ENCODE peak calls at places on chromosomes 12 and 14, in six cellular contexts. F, P, L, A, I and C are unnamed samples.

GRCh38 chr12:52350786-52351185 is 16.5 kb downstream of the KRT85 start:
- DNase-seq in F (no peak), P (no peak), L (no peak), A (no peak), I (no peak), C (no peak)

GRCh38 chr14:79578470-79578869 is 632.8 kb downstream of the DIO2 start:
- DNase-seq in F (no peak), P (no peak), L (no peak), A (no peak), I (no peak), C (no peak)

GRCh38 chr12:32390572-32391219 is 8.7 kb upstream of the FGD4 start:
- DNase-seq in F (no peak), P (peak; percentile 53), L (no peak), A (no peak), I (peak; percentile 37), C (no peak)

GRCh38 chr12:68225576-68226476 is at the start of gene IL26:
- DNase-seq in F (no peak), P (no peak), L (no peak), A (no peak), I (no peak), C (no peak)

GRCh38 chr12:108822458-108823205 is 34.8 kb downstream of the SSH1 start:
- DNase-seq in F (no peak), P (no peak), L (no peak), A (no peak), I (no peak), C (no peak)

GRCh38 chr12:90298289-90298948 is 589.8 kb upstream of the ATP2B1 start:
- DNase-seq in F (no peak), P (no peak), L (no peak), A (no peak), I (no peak), C (no peak)

GRCh38 chr14:102971314-102971713 is 48.9 kb downstream of the AMN start:
- DNase-seq in F (no peak), P (no peak), L (no peak), A (no peak), I (no peak), C (no peak)

GRCh38 chr12:57135487-57135886 is 7.2 kb downstream of the LRP1 start:
- DNase-seq in F (no peak), P (no peak), L (no peak), A (no peak), I (no peak), C (no peak)

GRCh38 chr14:67618617-67619063 is 1.1 kb upstream of the ARG2 start:
- DNase-seq in F (no peak), P (peak; percentile 75), L (peak; percentile 48), A (no peak), I (peak; percentile 34), C (no peak)

GRCh38 chr12:47868552-47869031 is 36.2 kb downstream of the VDR start:
- DNase-seq in F (no peak), P (no peak), L (no peak), A (peak; percentile 76), I (no peak), C (peak; percentile 41)

GRCh38 chr12:57604454-57605307 is at the start of gene DTX3:
- DNase-seq in F (no peak), P (no peak), L (no peak), A (no peak), I (peak; percentile 62), C (peak; percentile 60)

GRCh38 chr12:28893365-28893764 is 255.7 kb upstream of the FAR2 start:
- DNase-seq in F (no peak), P (no peak), L (no peak), A (no peak), I (no peak), C (no peak)

GRCh38 chr14:100810861-100811461 is 15.0 kb upstream of the MEG3 start:
- DNase-seq in F (no peak), P (no peak), L (no peak), A (no peak), I (no peak), C (no peak)

GRCh38 chr12:54601841-54602240 is 13.4 kb upstream of the PPP1R1A start:
- DNase-seq in F (no peak), P (no peak), L (no peak), A (no peak), I (no peak), C (no peak)

GRCh38 chr14:39090548-39091111 is 12.4 kb downstream of the SEC23A start:
- DNase-seq in F (no peak), P (no peak), L (no peak), A (no peak), I (no peak), C (no peak)

GRCh38 chr12:91877022-91877421 is 268.6 kb downstream of the BTG1 start:
- DNase-seq in F (no peak), P (no peak), L (no peak), A (peak; percentile 20), I (peak; percentile 1), C (no peak)

GRCh38 chr12:52805000-52805399 is 8.9 kb downstream of the KRT4 start:
- DNase-seq in F (no peak), P (no peak), L (no peak), A (no peak), I (no peak), C (no peak)

GRCh38 chr12:104219908-104220404 is 4.4 kb downstream of the TXNRD1 start:
- DNase-seq in F (no peak), P (peak; percentile 69), L (peak; percentile 25), A (no peak), I (no peak), C (no peak)

GRCh38 chr14:98136019-98136418 is 1136.0 kb downstream of the BCL11B start:
- DNase-seq in F (no peak), P (no peak), L (no peak), A (no peak), I (no peak), C (no peak)

GRCh38 chr12:129097451-129097850 is 244.2 kb downstream of the GLT1D1 start:
- DNase-seq in F (no peak), P (no peak), L (no peak), A (no peak), I (no peak), C (no peak)

GRCh38 chr14:106564058-106564643 is 1037.8 kb downstream of the TMEM121 start:
- DNase-seq in F (no peak), P (peak; percentile 43), L (peak; percentile 32), A (no peak), I (peak; percentile 43), C (peak; percentile 39)

GRCh38 chr14:24368562-24369252 is 723 bp downstream of the NFATC4 start:
- DNase-seq in F (no peak), P (no peak), L (peak; percentile 72), A (no peak), I (peak; percentile 72), C (peak; percentile 48)

GRCh38 chr14:37888234-37888633 is 292.8 kb downstream of the TTC6 start:
- DNase-seq in F (no peak), P (no peak), L (no peak), A (no peak), I (no peak), C (no peak)

GRCh38 chr14:95307402-95308041 is 12.2 kb downstream of the CLMN start:
- DNase-seq in F (no peak), P (no peak), L (no peak), A (no peak), I (no peak), C (no peak)

GRCh38 chr14:70814466-70814865 is 5.2 kb upstream of the MAP3K9 start:
- DNase-seq in F (no peak), P (no peak), L (no peak), A (no peak), I (no peak), C (no peak)

GRCh38 chr12:20370841-20371240 is 2.5 kb downstream of the PDE3A start:
- DNase-seq in F (no peak), P (no peak), L (no peak), A (no peak), I (no peak), C (no peak)

GRCh38 chr12:20368653-20369163 is 371 bp downstream of the PDE3A start:
- DNase-seq in F (no peak), P (no peak), L (no peak), A (no peak), I (no peak), C (no peak)

GRCh38 chr12:20367731-20368652 is at the start of gene PDE3A:
- DNase-seq in F (peak; percentile 44), P (no peak), L (no peak), A (no peak), I (no peak), C (no peak)

GRCh38 chr12:20372326-20373097 is 4.2 kb downstream of the PDE3A start:
- DNase-seq in F (no peak), P (no peak), L (no peak), A (no peak), I (no peak), C (no peak)

GRCh38 chr12:20370001-20370381 is 1.7 kb downstream of the PDE3A start:
- DNase-seq in F (peak; percentile 9), P (no peak), L (no peak), A (no peak), I (no peak), C (no peak)
- TF ChIP-seq TAF1 in F (no peak), P (no peak), L (no peak), A (no peak), I (no peak), C (no peak)

GRCh38 chr14:33460119-33460518 is 490.8 kb downstream of the EGLN3 start:
- DNase-seq in F (no peak), P (no peak), L (no peak), A (no peak), I (no peak), C (no peak)
- TF ChIP-seq POLR2A in F (no peak), P (no peak), L (no peak), A (no peak), I (no peak), C (no peak)

GRCh38 chr12:77249892-77250291 is 184.5 kb upstream of the E2F7 start:
- DNase-seq in F (no peak), P (no peak), L (no peak), A (no peak), I (no peak), C (no peak)
- TF ChIP-seq TAF1 in F (no peak), P (no peak), L (no peak), A (no peak), I (no peak), C (no peak)

GRCh38 chr12:3869448-3869847 is 3.8 kb downstream of the PARP11 start:
- DNase-seq in F (no peak), P (no peak), L (no peak), A (no peak), I (no peak), C (no peak)

GRCh38 chr12:3869860-3870259 is 3.3 kb downstream of the PARP11 start:
- DNase-seq in F (no peak), P (no peak), L (no peak), A (no peak), I (no peak), C (no peak)

DNA sequence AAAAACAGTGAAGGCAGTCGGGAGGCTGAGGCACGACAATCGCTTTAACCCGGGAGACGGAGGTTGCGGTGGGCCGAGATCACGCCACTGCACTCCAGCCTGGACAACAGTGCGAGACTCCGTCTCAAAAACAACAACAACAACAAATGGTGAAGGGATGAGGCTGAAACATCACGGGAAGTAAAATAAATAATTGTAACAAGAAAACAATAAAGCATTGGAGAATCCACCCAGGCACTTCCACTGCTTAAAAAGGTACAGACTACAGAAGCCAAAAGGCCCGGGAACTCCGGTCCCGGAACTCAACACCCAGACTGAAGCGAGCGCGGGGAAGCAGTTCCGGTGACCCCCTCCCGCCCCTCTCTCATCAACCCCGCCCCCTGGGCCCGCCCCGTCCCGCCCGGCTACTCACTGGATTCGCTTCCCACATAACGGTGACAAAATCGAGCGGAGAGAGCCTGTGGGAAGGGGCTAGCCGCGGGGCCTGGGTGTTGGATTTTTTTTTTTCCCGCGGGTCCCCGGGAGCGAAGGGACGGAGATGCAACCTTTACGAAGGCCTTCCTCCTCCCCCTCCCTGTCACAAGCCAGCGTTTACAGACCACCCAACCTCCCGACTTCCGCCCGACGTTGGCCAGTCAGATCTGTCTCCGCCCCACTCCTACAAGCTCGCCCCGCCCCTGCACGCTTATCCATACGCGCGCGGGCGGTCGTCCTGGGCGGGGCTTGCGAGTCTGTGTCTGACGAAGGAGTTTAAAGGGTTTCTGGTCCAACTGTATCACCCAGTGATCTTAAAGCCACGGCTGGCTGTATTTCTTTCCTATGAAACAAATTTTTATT is at the start of gene PARP11:
- DNase-seq in F (peak; percentile 84), P (peak; percentile 91), L (peak; percentile 77), A (peak; percentile 87), I (peak; percentile 73), C (peak; percentile 74)
- TF ChIP-seq POLR2A in F (peak; percentile 32), P (peak; percentile 59), L (no peak), A (peak; percentile 77), I (peak; percentile 75), C (peak; percentile 57)